ENCODE peak calls at places on chromosomes 13 and 19, in five cellular contexts. R is SJCRH30; Y is NCI-H1417; D is CD4-positive, CD25-positive, alpha-beta regulatory T cell; W is Daoy. L is an unnamed sample.

GRCh38 chr13:73684286-73684685 is 449.9 kb downstream of the KLF12 start:
- DNase-seq in R (no peak), Y (peak), D (no peak), W (no peak), L (no peak)

GRCh38 chr13:20340759-20341161 is 108.6 kb upstream of the GJB6 start:
- DNase-seq in R (no peak), Y (peak), D (no peak), W (peak), L (no peak)

GRCh38 chr13:46726347-46726746 is 70.6 kb downstream of the ESD start:
- DNase-seq in R (no peak), Y (no peak), D (no peak), W (no peak), L (no peak)

GRCh38 chr19:35357867-35358573 is at the start of gene FFAR3:
- DNase-seq in R (no peak), Y (no peak), D (peak), W (no peak), L (no peak)

GRCh38 chr13:48181482-48182145 is 51.4 kb upstream of the ITM2B start:
- DNase-seq in R (no peak), Y (no peak), D (no peak), W (no peak), L (no peak)

GRCh38 chr19:49430678-49431329 is 5.6 kb downstream of the GFY start:
- DNase-seq in R (no peak), Y (no peak), D (no peak), W (peak), L (no peak)

GRCh38 chr13:79503069-79503468 is 22.1 kb downstream of the NDFIP2 start:
- DNase-seq in R (no peak), Y (no peak), D (no peak), W (no peak), L (no peak)

GRCh38 chr13:43784491-43784890 is 2.3 kb downstream of the ENOX1 start:
- DNase-seq in R (no peak), Y (no peak), D (no peak), W (no peak), L (no peak)

GRCh38 chr19:18029617-18030338 is 21.8 kb downstream of the ARRDC2 start:
- DNase-seq in R (peak), Y (peak), D (no peak), W (peak), L (peak)

L was measured in dorsolateral prefrontal cortex.